ENCODE peak calls at places on chromosome 17, in eight cellular contexts. B is uterus, J is thoracic aorta, G is HCT116, W is IMR-90, T is mucosa of descending colon, R is neural progenitor cell, E is Panc1. S is an unnamed sample.

GRCh38 chr17:65438708-65439294 is 122.6 kb downstream of the AXIN2 start:
- DNase-seq in J (no peak), B (no peak), E (no peak), G (no peak), T (no peak), R (no peak), W (peak), S (no peak)

GRCh38 chr17:7393613-7394451 is 493 bp downstream of the PLSCR3 start:
- DNase-seq in B (peak), G (no peak), E (no peak), W (no peak), T (peak), R (peak), J (no peak), S (no peak)

GRCh38 chr17:45785373-45786193 is 1.5 kb downstream of the CRHR1 start:
- DNase-seq in B (no peak), R (peak), T (no peak), E (no peak), J (no peak), W (no peak), G (no peak), S (no peak)

GRCh38 chr17:78986048-78986648 is 6.4 kb upstream of the LGALS3BP start:
- DNase-seq in R (no peak), W (peak), G (no peak), J (no peak), E (no peak), B (no peak), T (no peak), S (no peak)

GRCh38 chr17:43416998-43417891 is 18.5 kb downstream of the ARL4D start:
- DNase-seq in W (peak), G (no peak), J (no peak), T (peak), E (no peak), B (peak), R (no peak), S (no peak)

GRCh38 chr17:52647411-52647810 is 488.9 kb upstream of the CA10 start:
- DNase-seq in J (no peak), T (no peak), G (no peak), R (no peak), E (no peak), B (no peak), W (no peak), S (no peak)

GRCh38 chr17:78236362-78237127 is 5.1 kb downstream of the TMEM235 start:
- DNase-seq in E (no peak), W (no peak), B (no peak), T (no peak), J (no peak), R (no peak), G (no peak), S (no peak)

GRCh38 chr17:18253187-18253884 is 5.2 kb downstream of the FLII start:
- DNase-seq in G (no peak), W (no peak), R (no peak), E (no peak), B (no peak), T (no peak), J (no peak), S (no peak)

GRCh38 chr17:37176683-37177082 is 199.1 kb upstream of the C17orf78 start:
- DNase-seq in J (no peak), B (no peak), G (no peak), R (no peak), E (no peak), W (peak), T (no peak), S (peak)

GRCh38 chr17:29570521-29570920 is 2.0 kb downstream of the TP53I13 start:
- DNase-seq in R (no peak), J (no peak), B (no peak), E (no peak), G (no peak), T (peak), W (no peak), S (no peak)

GRCh38 chr17:10171057-10171456 is 27.3 kb downstream of the GAS7 start:
- DNase-seq in G (no peak), J (no peak), W (no peak), E (no peak), R (no peak), B (peak), T (no peak), S (no peak)

GRCh38 chr17:77606865-77607210 is 351.7 kb upstream of the TNRC6C start:
- DNase-seq in T (no peak), W (no peak), G (no peak), J (no peak), E (no peak), B (no peak), R (no peak), S (no peak)

GRCh38 chr17:29178750-29179231 is 1.4 kb downstream of the MYO18A start:
- DNase-seq in E (no peak), R (no peak), T (peak), B (no peak), J (no peak), G (no peak), W (no peak), S (no peak)

GRCh38 chr17:16975744-16976625 is 4.1 kb upstream of the TNFRSF13B start:
- DNase-seq in W (no peak), J (no peak), T (no peak), E (no peak), R (no peak), G (no peak), B (no peak), S (no peak)

GRCh38 chr17:49969134-49969759 is at the start of gene DLX4:
- DNase-seq in E (no peak), B (no peak), W (no peak), G (no peak), T (no peak), J (no peak), R (peak), S (no peak)

GRCh38 chr17:57536289-57536688 is 208.8 kb downstream of the CCDC182 start:
- DNase-seq in E (no peak), B (no peak), T (no peak), W (no peak), J (no peak), R (no peak), G (no peak), S (no peak)

GRCh38 chr17:28612936-28613872 is 781 bp downstream of the RSKR start:
- DNase-seq in J (no peak), B (no peak), W (peak), R (peak), E (peak), G (no peak), T (no peak), S (no peak)

GRCh38 chr17:80270836-80271235 is 10.2 kb downstream of the RNF213 start:
- DNase-seq in G (no peak), W (no peak), J (no peak), B (no peak), T (no peak), E (no peak), R (peak), S (no peak)

DNA sequence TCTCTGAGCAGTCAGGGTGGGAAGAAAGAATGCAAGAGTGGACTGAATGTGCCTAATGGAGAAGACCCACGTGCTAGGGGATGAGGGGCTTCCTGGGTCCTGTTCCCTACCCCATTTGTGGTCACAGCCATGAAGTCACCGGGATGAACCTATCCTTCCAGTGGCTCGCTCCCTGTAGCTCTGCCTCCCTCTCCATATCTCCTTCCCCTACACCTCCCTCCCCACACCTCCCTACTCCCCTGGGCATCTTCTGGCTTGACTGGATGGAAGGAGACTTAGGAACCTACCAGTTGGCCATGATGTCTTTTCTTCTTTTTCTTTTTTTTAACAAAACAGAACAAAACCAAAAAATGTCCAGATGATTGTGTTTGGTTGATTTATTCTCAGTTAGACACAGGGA is 14.1 kb downstream of the IGFBP4 start:
- DNase-seq in J (no peak), R (no peak), E (no peak), T (no peak), B (no peak), W (no peak), G (no peak), S (no peak)
- H3K4me3 ChIP-seq in J (no peak), R (no peak), E (no peak), T (no peak), B (no peak), W (no peak), G (no peak), S (no peak)

GRCh38 chr17:81849457-81849856 is 10.9 kb downstream of the P4HB start:
- DNase-seq in T (no peak), G (no peak), J (no peak), W (no peak), E (no peak), R (no peak), B (no peak), S (no peak)

GRCh38 chr17:81851423-81851822 is 8.9 kb downstream of the P4HB start:
- DNase-seq in B (no peak), W (no peak), G (no peak), T (no peak), J (no peak), E (no peak), R (no peak), S (no peak)

GRCh38 chr17:81854974-81855774 is 5.2 kb downstream of the P4HB start:
- DNase-seq in T (no peak), E (no peak), W (no peak), J (no peak), G (no peak), R (no peak), B (no peak), S (no peak)

GRCh38 chr17:81846743-81847689 is 12.2 kb upstream of the PPP1R27 start:
- DNase-seq in E (no peak), G (no peak), J (no peak), R (no peak), T (no peak), B (no peak), W (no peak), S (no peak)

GRCh38 chr17:81852237-81852636 is 8.1 kb downstream of the P4HB start:
- DNase-seq in T (no peak), B (no peak), G (no peak), J (no peak), E (no peak), R (no peak), W (no peak), S (no peak)
- TF ChIP-seq CTCF in T (no peak), B (no peak), G (no peak), J (no peak), E (no peak), R (no peak), W (no peak), S (no peak)

GRCh38 chr17:35046740-35047283 is 16.7 kb downstream of the RFFL start:
- DNase-seq in B (no peak), W (peak), R (peak), J (no peak), E (no peak), G (no peak), T (no peak), S (no peak)
- H3K4me3 ChIP-seq in B (no peak), W (no peak), R (peak), J (no peak), E (no peak), G (no peak), T (no peak), S (peak)

GRCh38 chr17:40417258-40417608 is 463 bp downstream of the TOP2A start:
- DNase-seq in T (peak), J (no peak), B (no peak), W (peak), R (peak), G (no peak), E (no peak), S (no peak)
- TF ChIP-seq CTCF in T (no peak), J (no peak), B (no peak), W (no peak), R (peak), G (peak), E (no peak), S (peak)

DNA sequence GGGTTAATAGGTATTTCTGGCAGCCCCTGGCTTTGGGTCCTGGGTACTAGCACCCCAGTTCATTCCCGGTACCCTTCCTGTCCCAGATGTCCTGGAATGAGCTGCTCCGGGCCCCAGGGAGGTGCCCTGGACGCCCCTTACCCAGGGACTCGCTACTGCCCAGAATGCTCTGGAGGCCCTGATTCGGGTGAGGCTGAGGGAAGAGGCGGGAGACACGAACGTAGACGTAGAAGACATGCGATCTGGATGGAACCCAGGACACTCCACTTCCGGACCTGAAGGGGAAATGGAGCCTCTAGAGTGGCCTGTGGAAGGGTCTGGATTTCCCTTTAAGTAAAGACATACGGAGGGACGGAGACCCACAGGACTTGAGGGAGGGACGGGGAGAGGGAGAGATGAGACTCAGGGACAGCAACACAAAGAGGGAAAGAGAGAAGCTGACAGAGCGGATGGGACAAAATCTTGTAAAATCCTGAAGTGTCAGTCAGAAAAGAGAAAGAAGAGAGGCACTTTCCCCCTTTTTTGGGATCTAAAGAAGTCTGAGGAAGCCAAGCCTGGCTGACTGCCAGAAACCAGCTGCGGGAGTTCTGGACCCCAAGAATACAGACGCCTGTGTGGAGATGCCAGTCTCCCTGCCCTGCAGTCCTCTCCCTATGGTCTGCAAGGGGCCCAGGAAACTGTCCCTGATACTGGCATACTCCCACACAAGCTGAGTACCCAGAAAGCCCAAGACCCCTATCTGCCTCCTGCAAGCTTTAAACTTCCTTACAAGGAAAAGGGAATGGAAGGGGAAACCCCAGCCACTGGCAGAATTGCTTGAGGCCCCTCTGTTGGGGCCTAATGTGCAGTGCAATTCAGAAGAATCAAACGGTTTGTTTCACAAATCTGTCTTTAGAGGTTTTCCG is 1.0 kb upstream of the HOXB13 start:
- DNase-seq in G (no peak), T (peak), B (no peak), R (no peak), E (no peak), W (no peak), J (no peak), S (no peak)
- H3K4me3 ChIP-seq in G (no peak), T (no peak), B (no peak), R (no peak), E (peak), W (no peak), J (no peak), S (no peak)

GRCh38 chr17:75526555-75527270 is 1.2 kb downstream of the LLGL2 start:
- DNase-seq in B (no peak), T (peak), E (no peak), J (no peak), R (peak), W (no peak), G (no peak), S (no peak)

GRCh38 chr17:75523647-75524046 is 1.9 kb upstream of the LLGL2 start:
- DNase-seq in E (no peak), J (no peak), R (no peak), W (no peak), B (no peak), T (no peak), G (no peak), S (no peak)

GRCh38 chr17:75525806-75526554 is 483 bp downstream of the LLGL2 start:
- DNase-seq in T (peak), R (peak), E (no peak), G (no peak), W (no peak), J (no peak), B (no peak), S (no peak)

GRCh38 chr17:75524269-75524970 is 1.1 kb upstream of the LLGL2 start:
- DNase-seq in T (no peak), E (no peak), R (no peak), B (no peak), J (no peak), G (no peak), W (no peak), S (no peak)

DNA sequence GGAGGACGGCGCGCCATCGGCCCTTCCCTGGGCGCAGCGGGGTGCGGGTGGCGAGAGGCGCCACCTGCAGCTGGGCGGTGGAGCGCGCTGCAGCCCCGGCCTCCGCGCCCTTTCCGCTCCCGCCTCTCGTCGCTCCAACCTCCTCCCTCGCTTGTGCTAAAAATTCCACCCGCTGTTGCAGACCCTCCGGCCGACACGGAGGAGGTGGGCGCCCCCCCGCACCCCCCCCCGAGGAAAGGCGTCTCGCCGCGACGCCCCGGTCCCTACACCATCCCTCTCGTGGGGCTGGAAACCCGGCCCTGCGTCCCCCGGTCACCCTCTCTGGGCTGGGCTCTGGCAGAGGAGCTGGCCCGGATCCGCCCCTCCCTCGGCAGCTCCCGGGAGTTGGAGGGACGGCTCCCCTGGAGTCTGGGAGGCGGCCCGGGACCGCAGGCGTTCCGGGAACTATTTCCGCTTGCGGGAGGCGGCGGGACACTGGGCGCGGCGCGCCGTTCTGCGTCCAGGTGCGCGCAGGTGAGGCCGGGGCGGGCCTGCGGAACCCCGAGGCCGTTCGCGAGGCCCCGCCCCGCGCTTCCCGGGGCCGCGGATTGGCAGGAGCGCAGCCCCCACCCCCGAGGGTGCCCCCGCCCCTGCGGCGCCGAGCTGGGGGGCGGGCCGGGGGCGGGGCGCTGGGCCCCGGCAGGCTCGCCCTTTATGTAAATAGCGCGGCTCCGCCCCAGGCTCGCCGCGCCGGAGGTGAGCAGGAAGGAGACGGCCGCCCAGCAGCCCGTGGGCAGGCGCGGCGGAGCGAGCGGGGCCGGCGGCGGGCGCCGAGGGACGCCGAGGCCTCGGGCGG is at the start of gene LLGL2:
- DNase-seq in B (peak), R (peak), E (no peak), T (peak), G (peak), W (peak), J (no peak), S (no peak)
- TF ChIP-seq CTCF in B (peak), R (peak), E (no peak), T (no peak), G (no peak), W (peak), J (peak), S (peak)